ENCODE peak calls at places on chromosomes 2 and 18, in nine cellular contexts. E is PC-3; P is neural progenitor cell; U is right lobe of liver; Z is brain microvascular endothelial cell; I is psoas muscle; D is esophagus squamous epithelium; L is RWPE2; R is CD4-positive, alpha-beta T cell. J is an unnamed sample.

GRCh38 chr2:32926708-32927084 is 20.1 kb upstream of the LTBP1 start:
- DNase-seq in E (peak; percentile 18), P (peak; percentile 55), U (no peak), Z (peak; percentile 27), I (no peak), D (no peak), L (no peak), R (no peak), J (peak; percentile 48)

GRCh38 chr2:102106133-102106556 is 36.4 kb upstream of the IL1R1 start:
- DNase-seq in E (peak; percentile 45), P (no peak), U (no peak), Z (peak; percentile 85), I (no peak), D (no peak), L (no peak), R (no peak), J (no peak)

GRCh38 chr2:7324706-7325105 is 407.5 kb downstream of the RNF144A start:
- DNase-seq in E (no peak), P (peak; percentile 52), U (no peak), Z (no peak), I (no peak), D (no peak), L (no peak), R (no peak), J (no peak)

GRCh38 chr2:205465791-205466190 is 216.5 kb upstream of the NRP2 start:
- DNase-seq in E (no peak), P (no peak), U (no peak), Z (no peak), I (no peak), D (no peak), L (no peak), R (no peak), J (no peak)

GRCh38 chr18:74819433-74820059 is 221.9 kb downstream of the ZNF407 start:
- DNase-seq in E (peak; percentile 45), P (peak; percentile 88), U (no peak), Z (no peak), I (no peak), D (no peak), L (no peak), R (no peak), J (no peak)

GRCh38 chr2:238720232-238720672 is 127.6 kb upstream of the TWIST2 start:
- DNase-seq in E (peak; percentile 71), P (peak; percentile 77), U (no peak), Z (peak; percentile 29), I (no peak), D (no peak), L (peak; percentile 96), R (peak; percentile 44), J (peak; percentile 36)

GRCh38 chr2:206733341-206733740 is 15.1 kb upstream of the DYTN start:
- DNase-seq in E (no peak), P (no peak), U (no peak), Z (no peak), I (no peak), D (no peak), L (no peak), R (no peak), J (no peak)

GRCh38 chr2:219570194-219570923 is 980 bp downstream of the OBSL1 start:
- DNase-seq in E (peak; percentile 47), P (peak; percentile 65), U (no peak), Z (no peak), I (peak; percentile 51), D (no peak), L (no peak), R (no peak), J (peak; percentile 21)

GRCh38 chr2:197354169-197354558 is 43.6 kb upstream of the ANKRD44 start:
- DNase-seq in E (no peak), P (no peak), U (no peak), Z (no peak), I (no peak), D (no peak), L (no peak), R (no peak), J (no peak)

GRCh38 chr2:154963509-154963908 is 265.0 kb downstream of the KCNJ3 start:
- DNase-seq in E (no peak), P (no peak), U (no peak), Z (no peak), I (no peak), D (no peak), L (no peak), R (no peak), J (no peak)

GRCh38 chr2:38075436-38076249 is at the start of gene CYP1B1:
- DNase-seq in E (no peak), P (peak; percentile 29), U (peak; percentile 42), Z (no peak), I (peak; percentile 37), D (no peak), L (no peak), R (no peak), J (no peak)

GRCh38 chr2:129479892-129480291 is 499.6 kb upstream of the RAB6C start:
- DNase-seq in E (no peak), P (peak; percentile 24), U (no peak), Z (no peak), I (no peak), D (no peak), L (no peak), R (no peak), J (no peak)

GRCh38 chr2:157181234-157181633 is 76.3 kb upstream of the GALNT5 start:
- DNase-seq in E (no peak), P (no peak), U (no peak), Z (no peak), I (no peak), D (no peak), L (no peak), R (no peak), J (no peak)

GRCh38 chr18:48543228-48543627 is 4.4 kb downstream of the CTIF start:
- DNase-seq in E (peak; percentile 4), P (peak; percentile 36), U (no peak), Z (no peak), I (no peak), D (no peak), L (no peak), R (no peak), J (peak; percentile 25)

GRCh38 chr18:13267517-13267916 is 49.0 kb downstream of the LDLRAD4 start:
- DNase-seq in E (peak; percentile 31), P (no peak), U (no peak), Z (no peak), I (no peak), D (no peak), L (no peak), R (no peak), J (peak; percentile 27)

GRCh38 chr18:7568426-7568825 is 1.3 kb downstream of the PTPRM start:
- DNase-seq in E (peak; percentile 28), P (peak; percentile 77), U (peak; percentile 65), Z (no peak), I (peak; percentile 45), D (no peak), L (peak; percentile 66), R (no peak), J (no peak)

DNA sequence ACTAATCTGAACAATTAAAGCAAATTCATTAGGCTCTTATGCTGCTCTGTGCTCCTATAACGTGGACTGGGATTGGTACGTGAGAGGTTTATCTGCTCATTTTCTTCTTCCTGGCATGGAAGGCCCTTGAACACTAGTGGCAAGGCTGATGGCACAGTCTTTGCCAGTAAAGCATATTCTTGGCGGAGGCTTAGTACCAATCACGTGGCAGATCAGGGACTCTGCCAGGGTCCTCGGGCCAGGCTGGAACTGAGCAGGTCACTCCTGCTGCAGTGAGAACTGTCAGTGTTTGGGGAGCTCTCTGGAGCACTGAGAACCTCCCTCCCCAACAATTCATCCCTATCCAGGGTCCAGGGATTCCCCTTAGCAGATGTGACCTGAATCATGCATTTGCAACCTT is 3.7 kb upstream of the ALPK2 start:
- DNase-seq in E (no peak), P (no peak), U (no peak), Z (no peak), I (peak; percentile 39), D (no peak), L (no peak), R (no peak), J (no peak)
- H3K27ac ChIP-seq in E (no peak overlapping the region), P (no peak overlapping the region), U (no peak overlapping the region), Z (no peak overlapping the region), I (peak overlapping the region; percentile 79), D (no peak overlapping the region), L (no peak overlapping the region), R (no peak overlapping the region), J (no peak overlapping the region)

GRCh38 chr2:11687736-11688135 is 17.7 kb upstream of the NTSR2 start:
- DNase-seq in E (peak; percentile 70), P (no peak), U (no peak), Z (no peak), I (peak; percentile 71), D (no peak), L (no peak), R (no peak), J (no peak)
- H3K27ac ChIP-seq in E (peak overlapping the region; percentile 21), P (no peak overlapping the region), U (no peak overlapping the region), Z (no peak overlapping the region), I (peak overlapping the region; percentile 90), D (peak overlapping the region; percentile 38), L (no peak overlapping the region), R (no peak overlapping the region), J (no peak overlapping the region)

GRCh38 chr18:31100598-31101147 is 1.5 kb downstream of the DSC2 start:
- DNase-seq in E (no peak), P (peak; percentile 74), U (peak; percentile 27), Z (no peak), I (no peak), D (no peak), L (no peak), R (no peak), J (no peak)
- H3K27ac ChIP-seq in E (peak overlapping the region; percentile 88), P (peak overlapping the region; percentile 81), U (peak overlapping the region; percentile 86), Z (no peak overlapping the region), I (no peak overlapping the region), D (peak overlapping the region; percentile 97), L (peak overlapping the region; percentile 57), R (no peak overlapping the region), J (no peak overlapping the region)

GRCh38 chr18:31446854-31447253 is 687 bp upstream of the DSG3 start:
- DNase-seq in E (no peak), P (no peak), U (no peak), Z (no peak), I (no peak), D (no peak), L (no peak), R (no peak), J (no peak)

GRCh38 chr18:31454066-31454708 is 6.6 kb downstream of the DSG3 start:
- DNase-seq in E (peak; percentile 74), P (no peak), U (no peak), Z (peak; percentile 45), I (no peak), D (no peak), L (peak; percentile 81), R (no peak), J (peak; percentile 85)

GRCh38 chr18:31450409-31450808 is 2.9 kb downstream of the DSG3 start:
- DNase-seq in E (no peak), P (no peak), U (no peak), Z (no peak), I (no peak), D (no peak), L (no peak), R (no peak), J (no peak)

GRCh38 chr18:31447530-31448191 is at the start of gene DSG3:
- DNase-seq in E (no peak), P (peak; percentile 9), U (no peak), Z (no peak), I (no peak), D (no peak), L (peak; percentile 72), R (no peak), J (no peak)

DNA sequence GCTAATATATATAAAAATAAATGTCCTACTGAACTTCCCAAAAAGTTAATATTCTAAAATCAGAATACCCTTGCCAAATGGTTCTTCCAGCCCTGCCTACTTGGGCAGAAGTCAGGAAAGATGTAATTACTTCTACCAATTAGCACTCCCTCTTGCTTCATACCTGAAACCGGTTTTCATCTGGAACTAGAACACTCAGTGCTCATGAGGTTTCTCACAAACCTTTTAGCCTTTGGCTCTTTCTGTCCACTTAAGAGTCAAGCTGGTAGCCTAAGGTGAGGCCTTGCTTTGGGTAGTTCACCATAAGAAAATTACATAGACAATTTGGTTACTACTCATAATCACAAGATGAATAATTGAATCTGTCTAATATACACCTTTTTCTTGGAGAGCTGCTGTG is 4.1 kb downstream of the DSG3 start:
- DNase-seq in E (no peak), P (no peak), U (no peak), Z (no peak), I (no peak), D (no peak), L (no peak), R (no peak), J (no peak)
- H3K27ac ChIP-seq in E (no peak overlapping the region), P (no peak overlapping the region), U (no peak overlapping the region), Z (no peak overlapping the region), I (no peak overlapping the region), D (peak overlapping the region; percentile 91), L (peak overlapping the region; percentile 99), R (no peak overlapping the region), J (no peak overlapping the region)